ENCODE peak calls at places on chromosomes 4 and X, in four cellular contexts. C, U, K and H are unnamed samples.

GRCh38 chrX:26613951-26614350 is 398.0 kb downstream of the MAGEB5 start:
- DNase-seq in C (no peak), U (no peak), K (no peak), H (no peak)

GRCh38 chrX:18309401-18309800 is 45.1 kb downstream of the SCML2 start:
- DNase-seq in C (no peak), U (no peak), K (no peak), H (no peak)

GRCh38 chrX:87518504-87518903 is 902 bp downstream of the KLHL4 start:
- DNase-seq in C (no peak), U (no peak), K (no peak), H (no peak)

GRCh38 chr4:95638920-95639501 is 90.2 kb upstream of the UNC5C start:
- DNase-seq in C (no peak), U (no peak), K (no peak), H (no peak)

GRCh38 chrX:7164174-7164573 is 16.2 kb upstream of the PUDP start:
- DNase-seq in C (no peak), U (no peak), K (no peak), H (no peak)

GRCh38 chr4:11739992-11740391 is 311.3 kb upstream of the HS3ST1 start:
- DNase-seq in C (no peak), U (no peak), K (no peak), H (no peak)

GRCh38 chrX:100980608-100981497 is 11.3 kb downstream of the ARL13A start:
- DNase-seq in C (no peak), U (no peak), K (no peak), H (no peak)

GRCh38 chrX:50677789-50678188 is 136.2 kb downstream of the SHROOM4 start:
- DNase-seq in C (no peak), U (no peak), K (no peak), H (no peak)

GRCh38 chr4:48262926-48263325 is 6.7 kb downstream of the TEC start:
- DNase-seq in C (no peak), U (peak), K (no peak), H (no peak)

GRCh38 chr4:158238574-158238973 is 28.3 kb downstream of the TMEM144 start:
- DNase-seq in C (no peak), U (no peak), K (no peak), H (no peak)

GRCh38 chr4:8218371-8219050 is 19.4 kb downstream of the SH3TC1 start:
- DNase-seq in C (no peak), U (no peak), K (no peak), H (no peak)

GRCh38 chr4:47145630-47146029 is 114.3 kb downstream of the GABRB1 start:
- DNase-seq in C (no peak), U (no peak), K (peak), H (peak)

GRCh38 chr4:140691369-140691768 is 64.8 kb downstream of the TBC1D9 start:
- DNase-seq in C (no peak), U (no peak), K (no peak), H (no peak)

GRCh38 chr4:101961144-101961543 is 170.6 kb downstream of the BANK1 start:
- DNase-seq in C (no peak), U (no peak), K (no peak), H (no peak)

GRCh38 chr4:154741131-154741530 is 2.7 kb upstream of the LRAT start:
- DNase-seq in C (no peak), U (no peak), K (no peak), H (no peak)

GRCh38 chr4:155891058-155891457 is 12.4 kb upstream of the TDO2 start:
- DNase-seq in C (no peak), U (no peak), K (no peak), H (no peak)

GRCh38 chr4:75714681-75715080 is 9.7 kb upstream of the USO1 start:
- DNase-seq in C (no peak), U (no peak), K (no peak), H (no peak)
- TF ChIP-seq SPI1 in C (no peak), U (no peak), K (no peak), H (no peak)

DNA sequence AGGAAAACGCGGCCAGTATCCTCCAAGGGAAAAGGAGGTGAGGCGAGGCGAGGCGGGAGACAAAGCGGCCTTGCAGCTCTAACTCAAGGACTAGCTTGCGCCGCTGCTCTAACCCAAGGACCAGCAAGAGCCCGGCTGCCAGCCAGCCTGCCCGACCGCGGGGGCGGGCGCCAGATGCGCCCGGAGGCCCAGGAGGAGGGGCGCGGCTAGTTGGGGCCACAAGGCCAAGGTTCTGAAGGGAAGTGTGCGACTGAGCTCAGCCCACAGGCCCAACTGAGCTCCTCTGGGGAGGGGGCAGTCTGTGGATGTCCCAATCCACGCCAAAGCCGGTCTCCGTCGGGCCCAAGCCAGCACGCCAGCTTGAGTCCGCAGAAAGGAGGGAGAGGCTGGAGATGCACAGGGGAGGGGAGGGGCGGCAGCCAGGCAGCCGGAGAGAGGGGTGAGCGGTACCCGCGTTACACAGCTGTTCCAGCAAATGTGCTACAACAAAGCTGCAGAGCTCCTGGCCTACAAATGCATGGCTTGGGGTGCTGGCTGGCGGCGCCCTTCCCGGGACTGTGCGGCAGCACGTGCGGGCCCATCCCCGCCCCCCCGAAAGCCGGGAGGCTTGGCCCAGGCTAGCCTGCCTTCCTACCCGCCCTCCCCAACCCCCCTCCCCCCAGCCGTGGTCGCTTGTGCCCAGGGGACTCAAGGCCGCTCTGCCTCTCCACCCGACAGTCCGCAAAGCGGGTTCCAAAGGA is 637 bp downstream of the AMER1 start:
- DNase-seq in C (peak), U (peak), K (no peak), H (peak)
- TF ChIP-seq SPI1 in C (no peak), U (no peak), K (no peak), H (no peak)

DNA sequence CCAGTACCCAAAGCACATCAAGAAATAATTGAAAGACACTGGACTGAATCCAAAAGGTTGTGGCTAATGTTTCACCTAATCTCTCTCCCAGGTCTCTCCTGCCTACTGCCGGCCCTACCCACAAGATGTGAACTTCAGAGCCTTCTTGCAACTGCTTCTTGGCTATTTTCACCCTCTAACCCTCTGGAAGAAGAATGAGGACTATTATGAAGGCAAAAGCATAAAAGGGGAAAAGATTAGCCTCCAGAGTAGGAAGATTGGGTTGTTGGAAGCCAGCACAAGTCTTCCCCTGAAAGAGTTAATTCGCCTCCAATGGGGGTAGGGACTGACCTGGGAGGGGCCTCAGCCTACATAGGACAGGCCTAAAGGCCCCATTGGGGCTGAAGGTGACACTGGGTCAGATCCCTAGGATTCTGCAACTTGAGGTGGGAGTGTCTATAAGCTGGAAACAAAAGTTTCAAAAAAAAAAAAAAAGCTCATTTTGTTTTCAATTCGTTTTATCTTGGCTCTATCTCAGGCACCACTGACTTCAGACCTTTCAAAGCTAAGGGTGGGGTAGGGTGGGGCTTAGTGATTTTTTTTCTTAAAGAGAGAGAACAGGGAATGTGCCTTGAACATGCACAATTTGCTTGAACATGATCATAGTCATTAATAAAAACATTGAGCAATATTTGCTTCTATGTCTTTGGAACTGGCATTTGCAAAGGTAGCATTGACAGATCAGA is 278.6 kb upstream of the KLF3 start:
- DNase-seq in C (peak), U (no peak), K (no peak), H (no peak)
- TF ChIP-seq SPI1 in C (no peak), U (no peak), K (no peak), H (no peak)

GRCh38 chrX:3631196-3631595 is 82.3 kb downstream of the PRKX start:
- DNase-seq in C (no peak), U (no peak), K (no peak), H (no peak)

DNA sequence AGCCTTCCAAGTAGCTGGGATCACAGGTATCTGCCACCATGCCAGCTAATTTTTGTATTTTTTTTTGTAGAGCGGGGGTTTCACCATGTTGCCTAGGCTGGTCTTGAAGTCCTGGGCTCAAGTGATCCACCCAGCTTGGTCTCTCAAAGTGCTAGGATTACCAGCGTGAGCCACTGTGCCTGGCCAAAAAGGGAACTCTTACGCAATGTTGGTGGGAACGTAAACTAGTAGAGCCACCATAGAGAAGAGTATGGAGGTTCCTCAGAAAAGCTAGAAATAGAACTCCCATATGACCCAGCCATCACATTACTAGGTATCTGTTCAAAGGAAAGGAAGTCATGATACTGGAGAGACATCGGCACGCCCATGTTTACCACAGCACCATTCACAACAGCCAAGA is 85.9 kb downstream of the PRKX start:
- DNase-seq in C (no peak), U (no peak), K (no peak), H (no peak)
- TF ChIP-seq SPI1 in C (no peak), U (no peak), K (no peak), H (no peak)

GRCh38 chr4:180164799-180165198 is 2078.4 kb upstream of the TENM3 start:
- DNase-seq in C (no peak), U (no peak), K (no peak), H (no peak)
- TF ChIP-seq SPI1 in C (no peak), U (no peak), K (no peak), H (no peak)

GRCh38 chrX:119155416-119156035 is 27.9 kb upstream of the KIAA1210 start:
- DNase-seq in C (peak), U (no peak), K (no peak), H (no peak)
- TF ChIP-seq SPI1 in C (no peak), U (no peak), K (no peak), H (no peak)

DNA sequence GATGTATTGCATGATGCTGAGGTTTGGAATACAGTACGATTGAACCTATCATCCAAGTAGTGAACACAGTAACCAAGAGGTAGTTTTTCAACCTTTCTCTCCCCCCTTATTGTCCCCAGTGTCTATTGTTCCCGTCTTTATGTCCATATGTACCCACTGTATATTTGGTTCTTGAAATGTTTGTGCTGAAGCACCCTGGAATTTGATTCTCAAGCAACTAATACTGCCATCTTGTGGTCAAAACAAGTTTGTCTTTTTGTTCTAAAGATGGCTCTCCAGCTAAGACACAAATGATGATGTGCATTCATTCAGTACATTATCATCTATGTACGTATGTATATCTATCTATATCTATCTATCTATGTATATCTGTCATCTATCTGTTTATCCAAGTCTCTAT is 33.5 kb upstream of the DCX start:
- DNase-seq in C (peak), U (no peak), K (no peak), H (no peak)
- TF ChIP-seq SPI1 in C (no peak), U (no peak), K (no peak), H (no peak)

DNA sequence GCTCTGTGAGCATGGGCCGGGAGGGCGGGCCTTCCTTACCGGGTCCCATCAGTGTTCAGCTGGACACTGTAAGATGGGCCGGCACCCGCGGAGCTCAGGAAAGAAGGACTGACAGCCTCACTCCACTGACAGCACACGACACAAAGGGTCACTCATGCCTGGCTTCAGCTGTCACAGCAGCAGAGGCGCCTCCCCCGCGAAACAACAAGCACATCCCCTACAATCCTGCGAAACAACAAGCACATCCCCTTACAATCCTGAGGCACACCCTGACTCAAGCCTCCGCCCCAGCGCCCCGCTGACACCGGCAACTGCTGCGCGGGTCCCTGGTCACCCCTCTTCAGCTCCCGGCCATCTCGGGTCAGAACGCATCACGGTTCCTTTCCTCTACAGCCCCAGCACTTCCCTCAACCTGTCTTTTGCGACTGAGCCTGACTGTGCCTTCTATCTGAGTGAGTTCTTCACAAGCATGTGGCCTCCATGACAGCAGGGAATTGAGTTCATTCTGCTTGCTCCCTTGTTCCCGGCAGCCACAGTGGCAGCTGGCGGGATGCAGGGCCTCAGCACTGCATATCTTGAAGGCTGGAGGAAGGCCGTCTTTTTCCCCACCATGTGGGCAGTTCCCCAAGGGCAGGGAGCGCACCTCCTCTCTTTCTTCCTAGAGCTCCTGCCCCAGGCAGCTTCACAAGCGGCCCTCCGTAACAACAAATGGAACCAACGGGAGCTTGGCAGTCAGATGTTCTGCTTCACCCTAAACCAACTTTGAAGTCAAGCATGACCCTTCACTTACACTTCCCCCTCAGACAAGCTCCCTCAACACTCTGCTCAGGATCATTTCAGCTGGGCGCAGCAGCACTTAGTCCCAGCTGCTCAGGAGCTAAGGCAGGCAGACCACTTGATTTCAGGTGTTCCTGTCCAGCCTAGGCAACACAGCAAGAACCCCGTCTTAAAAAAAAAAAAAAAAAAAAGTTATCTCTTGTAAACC is 39.6 kb downstream of the SCD5 start:
- DNase-seq in C (no peak), U (no peak), K (no peak), H (no peak)
- TF ChIP-seq SPI1 in C (no peak), U (no peak), K (no peak), H (no peak)

GRCh38 chrX:48957827-48958634 is 624 bp upstream of the OTUD5 start:
- DNase-seq in C (peak), U (peak), K (peak), H (peak)

GRCh38 chrX:48960291-48960690 is 2.9 kb upstream of the OTUD5 start:
- DNase-seq in C (no peak), U (no peak), K (no peak), H (no peak)

GRCh38 chrX:48957477-48957826 is at the start of gene OTUD5:
- DNase-seq in C (peak), U (no peak), K (no peak), H (peak)

GRCh38 chrX:48956728-48957414 is 536 bp downstream of the OTUD5 start:
- DNase-seq in C (no peak), U (no peak), K (no peak), H (no peak)

DNA sequence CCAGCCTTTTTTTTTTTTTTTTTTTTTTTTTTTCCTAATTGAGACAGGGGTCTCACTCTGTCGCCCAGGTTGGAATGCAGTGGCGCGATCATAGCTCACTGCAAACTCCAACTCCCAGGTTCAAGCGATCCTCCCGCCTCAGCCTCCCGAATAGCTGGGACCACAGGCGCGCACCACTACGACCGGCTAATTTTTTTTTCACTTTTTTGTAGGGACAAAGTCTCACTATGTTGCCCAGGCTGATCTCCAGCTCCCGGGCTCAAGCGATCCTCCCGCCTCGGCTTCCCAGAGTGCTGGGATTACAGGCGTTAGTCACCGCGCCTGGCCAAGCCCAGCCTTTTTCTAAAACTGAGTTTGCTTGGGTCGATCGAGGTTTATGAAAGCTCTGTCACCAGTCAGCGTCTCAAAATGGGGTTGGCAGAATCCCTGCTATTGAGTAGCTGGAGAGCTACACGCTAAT is 1.3 kb upstream of the OTUD5 start:
- DNase-seq in C (no peak), U (no peak), K (no peak), H (no peak)
- TF ChIP-seq SPI1 in C (no peak), U (no peak), K (no peak), H (no peak)